ENCODE peak calls at places on chromosomes 11 and 22, in six cellular contexts. E is fibroblast of lung, V is BE2C, W is cardiac fibroblast, L is PC-9, Y is cardiac muscle cell. T is an unnamed sample.

GRCh38 chr11:47184711-47185304 is 1.4 kb downstream of the PACSIN3 start:
- DNase-seq in E (no peak), V (no peak), Y (peak; percentile 19), W (peak; percentile 27), L (no peak), T (no peak)

GRCh38 chr11:130070109-130070828 is 575 bp downstream of the APLP2 start:
- DNase-seq in W (peak; percentile 36), V (peak; percentile 65), L (no peak), Y (peak; percentile 46), E (peak; percentile 32), T (peak; percentile 27)

GRCh38 chr11:41497974-41498373 is 38.5 kb upstream of the LRRC4C start:
- DNase-seq in V (no peak), W (peak; percentile 13), L (no peak), E (peak; percentile 77), Y (peak; percentile 22), T (peak; percentile 15)

GRCh38 chr11:99952816-99953215 is 734.3 kb upstream of the ARHGAP42 start:
- DNase-seq in V (no peak), W (peak; percentile 13), E (peak; percentile 39), L (peak; percentile 40), Y (peak; percentile 32), T (no peak)

GRCh38 chr11:116059909-116060308 is 555.7 kb upstream of the CADM1 start:
- DNase-seq in L (no peak), E (no peak), Y (no peak), W (no peak), V (no peak), T (no peak)

GRCh38 chr11:75270896-75271415 is 30.4 kb downstream of the TPBGL start:
- DNase-seq in Y (no peak), V (peak; percentile 5), E (no peak), W (no peak), L (no peak), T (peak; percentile 23)

GRCh38 chr11:16605440-16605970 is 132.9 kb upstream of the C11orf58 start:
- DNase-seq in Y (peak; percentile 40), V (no peak), E (peak; percentile 26), W (peak; percentile 23), L (no peak), T (no peak)

GRCh38 chr11:128208329-128209220 is 378.8 kb downstream of the ETS1 start:
- DNase-seq in E (peak; percentile 98), Y (peak; percentile 98), W (peak; percentile 98), L (peak; percentile 83), V (no peak), T (peak; percentile 99)

GRCh38 chr11:123302751-123303195 is 107.7 kb upstream of the CLMP start:
- DNase-seq in L (no peak), W (peak; percentile 44), E (peak; percentile 65), V (no peak), Y (peak; percentile 56), T (peak; percentile 46)

GRCh38 chr11:85647604-85648299 is at the start of gene TMEM126A:
- DNase-seq in Y (peak; percentile 89), V (peak; percentile 90), W (peak; percentile 87), L (peak; percentile 95), E (peak; percentile 85), T (peak; percentile 75)

GRCh38 chr22:19721486-19722172 is 1.7 kb upstream of the GP1BB start:
- DNase-seq in E (no peak), L (no peak), Y (no peak), V (no peak), W (no peak), T (no peak)

GRCh38 chr22:24102366-24103200 is 78.7 kb upstream of the SUSD2 start:
- DNase-seq in W (no peak), V (no peak), E (no peak), Y (no peak), L (no peak), T (no peak)

GRCh38 chr11:123238297-123238696 is 43.2 kb upstream of the CLMP start:
- DNase-seq in V (no peak), Y (peak; percentile 94), W (peak; percentile 96), E (no peak), L (no peak), T (peak; percentile 93)

GRCh38 chr11:10222399-10222798 is 71.6 kb downstream of the SBF2 start:
- DNase-seq in V (no peak), E (no peak), W (no peak), Y (no peak), L (no peak), T (no peak)

DNA sequence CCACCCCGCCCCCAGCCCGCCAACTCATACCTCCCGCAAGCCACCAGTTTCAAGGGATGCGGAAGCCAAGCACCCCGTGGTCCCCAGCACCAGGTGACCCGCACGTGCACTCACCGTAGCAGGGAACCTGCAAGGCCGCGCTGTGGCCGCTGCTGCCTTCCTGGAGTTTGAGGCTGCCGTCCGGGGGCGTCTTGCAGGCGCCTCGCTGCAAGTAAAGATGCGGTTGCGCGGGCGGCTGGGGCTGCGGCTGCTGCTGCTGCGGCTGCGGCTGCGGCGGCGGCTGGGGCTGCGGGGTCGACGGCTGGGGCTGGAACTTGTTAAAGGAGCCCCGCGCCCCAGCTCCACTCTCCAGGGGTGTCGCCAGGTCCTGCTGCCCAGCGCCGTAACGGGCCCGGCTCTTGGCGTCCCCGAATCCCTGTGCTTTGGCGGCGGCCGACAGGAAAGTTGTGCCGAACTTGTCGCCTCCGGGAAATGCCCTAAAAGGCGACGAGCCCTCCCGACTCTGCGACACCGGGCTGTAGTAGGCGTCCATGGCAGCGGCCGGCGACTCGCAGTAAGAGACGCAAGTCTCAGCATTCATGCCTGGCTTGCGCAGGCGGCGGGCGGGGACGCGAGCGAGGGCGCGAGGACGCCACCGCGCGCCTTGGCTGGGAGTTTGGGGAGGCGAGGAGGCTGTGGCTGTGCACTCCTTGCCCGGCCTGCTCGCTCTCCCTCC is at the start of gene ALX4:
- DNase-seq in L (no peak), Y (peak; percentile 34), E (peak; percentile 17), V (no peak), W (no peak), T (no peak)
- H3K4me3 ChIP-seq in L (no peak within 1 kb of the TSS), Y (peak within 1 kb of the TSS; percentile 29), E (peak within 1 kb of the TSS; percentile 28), V (no peak within 1 kb of the TSS), W (peak within 1 kb of the TSS; percentile 21), T (peak within 1 kb of the TSS; percentile 25)

GRCh38 chr11:112958670-112959069 is 2.5 kb upstream of the NCAM1 start:
- DNase-seq in W (peak; percentile 40), V (no peak), Y (peak; percentile 66), E (peak; percentile 55), L (peak; percentile 72), T (peak; percentile 19)
- TF ChIP-seq CTCF in W (no peak), V (peak; percentile 53), Y (peak; percentile 38), E (peak; percentile 28), L (peak; percentile 44), T (no peak)

GRCh38 chr11:23405350-23405937 is 545.2 kb upstream of the CCDC179 start:
- DNase-seq in L (no peak), E (no peak), W (no peak), Y (no peak), V (no peak), T (no peak)

GRCh38 chr11:23403210-23404185 is 543.2 kb upstream of the CCDC179 start:
- DNase-seq in L (no peak), V (no peak), Y (no peak), E (no peak), W (no peak), T (no peak)

GRCh38 chr11:23404225-23405160 is 544.2 kb upstream of the CCDC179 start:
- DNase-seq in W (no peak), Y (no peak), L (no peak), E (no peak), V (no peak), T (no peak)

DNA sequence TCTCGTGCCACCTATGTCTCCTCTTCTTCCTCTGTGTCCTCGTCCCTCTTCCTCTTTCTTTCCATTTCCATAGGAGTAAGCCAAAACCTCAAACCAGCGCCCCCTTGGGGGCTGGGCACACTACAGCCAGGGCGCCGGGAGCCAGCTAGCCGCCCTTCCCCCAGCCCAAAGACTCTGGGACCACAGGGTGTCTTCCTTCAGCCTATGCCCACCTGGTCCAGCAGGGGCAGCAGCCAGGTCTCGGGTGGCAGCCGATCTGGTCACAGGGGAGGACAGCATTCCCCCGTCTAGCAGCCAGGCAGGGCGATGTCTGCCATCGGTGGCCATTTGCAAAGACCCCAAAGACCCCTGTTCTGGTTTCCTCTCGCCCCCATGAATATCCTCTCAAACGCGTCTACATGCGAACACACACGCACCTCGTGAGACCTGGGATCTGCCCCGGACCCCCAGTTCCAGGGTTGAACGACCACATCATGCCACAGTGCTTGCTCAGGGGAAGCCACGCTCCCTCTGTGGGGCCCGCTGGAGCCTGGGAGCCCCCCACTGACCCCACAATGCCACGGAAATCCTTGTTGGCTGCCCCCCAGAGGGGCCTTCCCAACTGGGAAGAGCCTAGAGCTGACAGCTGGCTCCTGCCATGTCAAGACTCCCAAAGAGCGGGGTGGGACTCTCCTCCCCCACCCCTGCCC is 546.0 kb upstream of the CCDC179 start:
- DNase-seq in W (no peak), L (no peak), E (no peak), V (no peak), Y (no peak), T (no peak)
- H3K4me3 ChIP-seq in W (no peak overlapping the region), L (no peak overlapping the region), E (no peak overlapping the region), V (no peak overlapping the region), Y (no peak overlapping the region), T (no peak overlapping the region)

GRCh38 chr11:65425105-65425970 is 2.7 kb downstream of the NEAT1 start:
- DNase-seq in V (no peak), Y (peak; percentile 82), E (peak; percentile 83), L (peak; percentile 77), W (peak; percentile 85), T (peak; percentile 87)
- TF ChIP-seq CTCF in V (no peak), Y (peak; percentile 6), E (peak; percentile 1), L (peak; percentile 21), W (no peak), T (peak; percentile 22)

GRCh38 chr11:44833869-44834452 is 107.2 kb downstream of the TSPAN18 start:
- DNase-seq in E (no peak), L (peak; percentile 59), Y (no peak), W (no peak), V (no peak), T (no peak)
- H3K4me3 ChIP-seq in E (no peak overlapping the region), L (no peak overlapping the region), Y (no peak overlapping the region), W (no peak overlapping the region), V (no peak overlapping the region), T (no peak overlapping the region)

GRCh38 chr11:32555885-32556284 is 27.7 kb upstream of the EIF3M start:
- DNase-seq in L (no peak), V (no peak), W (no peak), Y (no peak), E (no peak), T (no peak)

GRCh38 chr11:32563600-32563959 is 20.1 kb upstream of the EIF3M start:
- DNase-seq in Y (no peak), V (no peak), L (no peak), W (no peak), E (no peak), T (no peak)

GRCh38 chr11:32562839-32563599 is 20.6 kb upstream of the EIF3M start:
- DNase-seq in E (peak; percentile 29), V (no peak), W (peak; percentile 36), L (no peak), Y (peak; percentile 56), T (peak; percentile 68)

GRCh38 chr11:32566527-32566926 is 17.1 kb upstream of the EIF3M start:
- DNase-seq in L (no peak), Y (no peak), E (no peak), W (no peak), V (no peak), T (no peak)

GRCh38 chr11:32561835-32562234 is 21.8 kb upstream of the EIF3M start:
- DNase-seq in E (no peak), W (no peak), V (no peak), Y (no peak), L (no peak), T (no peak)
- TF ChIP-seq CTCF in E (no peak), W (no peak), V (peak; percentile 21), Y (no peak), L (no peak), T (no peak)

GRCh38 chr11:77470971-77471370 is 2.9 kb downstream of the PAK1 start:
- DNase-seq in W (no peak), Y (no peak), V (no peak), L (no peak), E (no peak), T (no peak)
- H3K4me3 ChIP-seq in W (no peak overlapping the region), Y (no peak overlapping the region), V (no peak overlapping the region), L (peak overlapping the region; percentile 83), E (no peak overlapping the region), T (no peak overlapping the region)